ENCODE peak calls at places on chromosomes 3 and 15, in nine cellular contexts. One of them, this sample, is unnamed.

GRCh38 chr3:173745952-173746682 is 348.6 kb downstream of the NLGN1 start:
- DNase-seq in spleen: no peak
- DNase-seq in heart right ventricle: no peak
- DNase-seq in glutamatergic neuron: no peak
- DNase-seq in psoas muscle: no peak
- DNase-seq in Calu3: no peak
- DNase-seq in AG10803: peak; percentile 30
- DNase-seq in dorsolateral prefrontal cortex: no peak
- DNase-seq in PC-3: peak; percentile 46
- DNase-seq in this sample: no peak

GRCh38 chr3:168220609-168221008 is 124.9 kb upstream of the GOLIM4 start:
- DNase-seq in heart right ventricle: no peak
- DNase-seq in AG10803: no peak
- DNase-seq in spleen: no peak
- DNase-seq in dorsolateral prefrontal cortex: no peak
- DNase-seq in psoas muscle: no peak
- DNase-seq in Calu3: no peak
- DNase-seq in PC-3: peak; percentile 16
- DNase-seq in glutamatergic neuron: peak; percentile 47
- DNase-seq in this sample: no peak

GRCh38 chr3:127790580-127791183 is 31.6 kb downstream of the MGLL start:
- DNase-seq in spleen: peak; percentile 64
- DNase-seq in glutamatergic neuron: no peak
- DNase-seq in heart right ventricle: no peak
- DNase-seq in Calu3: no peak
- DNase-seq in dorsolateral prefrontal cortex: no peak
- DNase-seq in AG10803: no peak
- DNase-seq in PC-3: no peak
- DNase-seq in psoas muscle: no peak
- DNase-seq in this sample: no peak

GRCh38 chr3:165522371-165522770 is 314.9 kb downstream of the BCHE start:
- DNase-seq in dorsolateral prefrontal cortex: peak; percentile 45
- DNase-seq in psoas muscle: no peak
- DNase-seq in heart right ventricle: no peak
- DNase-seq in PC-3: no peak
- DNase-seq in spleen: no peak
- DNase-seq in glutamatergic neuron: no peak
- DNase-seq in Calu3: no peak
- DNase-seq in AG10803: no peak
- DNase-seq in this sample: no peak

GRCh38 chr15:31782016-31782783 is 248.1 kb upstream of the CHRNA7 start:
- DNase-seq in glutamatergic neuron: no peak
- DNase-seq in AG10803: no peak
- DNase-seq in psoas muscle: no peak
- DNase-seq in Calu3: no peak
- DNase-seq in PC-3: no peak
- DNase-seq in spleen: no peak
- DNase-seq in heart right ventricle: no peak
- DNase-seq in dorsolateral prefrontal cortex: no peak
- DNase-seq in this sample: no peak

GRCh38 chr3:188646592-188646991 is 492.6 kb downstream of the LPP start:
- DNase-seq in dorsolateral prefrontal cortex: no peak
- DNase-seq in spleen: no peak
- DNase-seq in heart right ventricle: no peak
- DNase-seq in Calu3: no peak
- DNase-seq in psoas muscle: no peak
- DNase-seq in PC-3: peak; percentile 51
- DNase-seq in glutamatergic neuron: no peak
- DNase-seq in AG10803: no peak
- DNase-seq in this sample: no peak

GRCh38 chr3:86880066-86880465 is 110.9 kb downstream of the VGLL3 start:
- DNase-seq in Calu3: no peak
- DNase-seq in AG10803: no peak
- DNase-seq in heart right ventricle: no peak
- DNase-seq in psoas muscle: no peak
- DNase-seq in PC-3: no peak
- DNase-seq in dorsolateral prefrontal cortex: no peak
- DNase-seq in glutamatergic neuron: no peak
- DNase-seq in spleen: no peak
- DNase-seq in this sample: no peak

GRCh38 chr15:70399204-70399603 is 301.5 kb upstream of the TLE3 start:
- DNase-seq in Calu3: no peak
- DNase-seq in AG10803: no peak
- DNase-seq in psoas muscle: no peak
- DNase-seq in PC-3: no peak
- DNase-seq in heart right ventricle: no peak
- DNase-seq in glutamatergic neuron: no peak
- DNase-seq in dorsolateral prefrontal cortex: no peak
- DNase-seq in spleen: no peak
- DNase-seq in this sample: no peak

GRCh38 chr3:82883072-82883471 is 1121.6 kb upstream of the GBE1 start:
- DNase-seq in Calu3: no peak
- DNase-seq in glutamatergic neuron: no peak
- DNase-seq in dorsolateral prefrontal cortex: no peak
- DNase-seq in spleen: no peak
- DNase-seq in heart right ventricle: no peak
- DNase-seq in psoas muscle: no peak
- DNase-seq in PC-3: no peak
- DNase-seq in AG10803: no peak
- DNase-seq in this sample: no peak

GRCh38 chr3:181454451-181455027 is 257.2 kb upstream of the SOX2 start:
- DNase-seq in dorsolateral prefrontal cortex: no peak
- DNase-seq in heart right ventricle: no peak
- DNase-seq in AG10803: no peak
- DNase-seq in glutamatergic neuron: no peak
- DNase-seq in PC-3: no peak
- DNase-seq in Calu3: no peak
- DNase-seq in spleen: no peak
- DNase-seq in psoas muscle: no peak
- DNase-seq in this sample: no peak

GRCh38 chr3:197540961-197541377 is 14.8 kb downstream of the BDH1 start:
- DNase-seq in psoas muscle: no peak
- DNase-seq in PC-3: peak; percentile 80
- DNase-seq in dorsolateral prefrontal cortex: no peak
- DNase-seq in glutamatergic neuron: no peak
- DNase-seq in AG10803: no peak
- DNase-seq in spleen: no peak
- DNase-seq in heart right ventricle: no peak
- DNase-seq in Calu3: peak; percentile 75
- DNase-seq in this sample: no peak

GRCh38 chr3:54696313-54696712 is 231.5 kb downstream of the LRTM1 start:
- DNase-seq in AG10803: no peak
- DNase-seq in dorsolateral prefrontal cortex: no peak
- DNase-seq in PC-3: peak; percentile 55
- DNase-seq in psoas muscle: no peak
- DNase-seq in glutamatergic neuron: no peak
- DNase-seq in Calu3: no peak
- DNase-seq in heart right ventricle: no peak
- DNase-seq in spleen: no peak
- DNase-seq in this sample: no peak

GRCh38 chr3:113136071-113136470 is 75.3 kb upstream of the BOC start:
- DNase-seq in PC-3: peak; percentile 60
- DNase-seq in Calu3: no peak
- DNase-seq in psoas muscle: no peak
- DNase-seq in AG10803: peak; percentile 49
- DNase-seq in spleen: no peak
- DNase-seq in dorsolateral prefrontal cortex: no peak
- DNase-seq in glutamatergic neuron: no peak
- DNase-seq in heart right ventricle: no peak
- DNase-seq in this sample: no peak

GRCh38 chr15:95883064-95883463 is 447.4 kb upstream of the NR2F2 start:
- DNase-seq in AG10803: no peak
- DNase-seq in heart right ventricle: no peak
- DNase-seq in PC-3: no peak
- DNase-seq in dorsolateral prefrontal cortex: no peak
- DNase-seq in spleen: peak; percentile 56
- DNase-seq in glutamatergic neuron: no peak
- DNase-seq in psoas muscle: no peak
- DNase-seq in Calu3: no peak
- DNase-seq in this sample: no peak

GRCh38 chr15:93289951-93290350 is 200.9 kb upstream of the RGMA start:
- DNase-seq in dorsolateral prefrontal cortex: no peak
- DNase-seq in spleen: no peak
- DNase-seq in AG10803: no peak
- DNase-seq in psoas muscle: no peak
- DNase-seq in glutamatergic neuron: no peak
- DNase-seq in heart right ventricle: no peak
- DNase-seq in Calu3: no peak
- DNase-seq in PC-3: no peak
- DNase-seq in this sample: no peak

GRCh38 chr3:10814623-10815022 is 1.4 kb upstream of the SLC6A11 start:
- DNase-seq in Calu3: no peak
- DNase-seq in PC-3: no peak
- DNase-seq in glutamatergic neuron: no peak
- DNase-seq in AG10803: no peak
- DNase-seq in dorsolateral prefrontal cortex: no peak
- DNase-seq in heart right ventricle: no peak
- DNase-seq in spleen: no peak
- DNase-seq in psoas muscle: no peak
- DNase-seq in this sample: no peak

GRCh38 chr3:4763604-4764247 is 215.5 kb upstream of the BHLHE40 start:
- DNase-seq in PC-3: no peak
- DNase-seq in AG10803: no peak
- DNase-seq in heart right ventricle: no peak
- DNase-seq in dorsolateral prefrontal cortex: no peak
- DNase-seq in spleen: no peak
- DNase-seq in psoas muscle: no peak
- DNase-seq in Calu3: no peak
- DNase-seq in glutamatergic neuron: no peak
- DNase-seq in this sample: no peak

DNA sequence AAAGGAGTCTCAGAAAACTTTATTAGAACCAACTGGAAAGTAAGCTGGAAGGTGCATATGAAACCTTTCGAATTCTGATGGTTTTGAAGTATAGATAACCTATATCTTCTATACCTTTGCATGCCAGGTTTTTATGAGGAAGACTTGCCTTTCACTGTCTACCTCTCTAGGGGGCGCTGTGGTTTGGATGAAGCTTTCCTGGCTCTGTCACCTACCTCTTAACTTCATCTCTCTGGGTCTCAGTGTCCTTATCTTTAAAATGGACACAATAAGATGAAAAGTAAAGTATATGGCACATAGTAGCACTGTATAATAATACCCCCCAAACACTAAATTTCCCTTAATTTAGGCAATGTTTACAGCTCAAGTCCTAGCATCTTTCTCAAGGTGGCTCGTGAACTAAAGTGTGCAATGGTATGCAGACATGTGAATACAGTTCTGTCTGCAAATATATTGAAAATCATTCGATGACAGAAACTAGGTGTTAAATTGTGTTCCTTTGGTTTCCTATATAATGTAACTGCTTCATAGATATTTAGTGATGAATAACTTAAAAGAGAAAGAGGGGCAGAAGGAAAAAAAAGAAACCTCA is 314.3 kb downstream of the CHST2 start:
- DNase-seq in PC-3: peak; percentile 26
- DNase-seq in heart right ventricle: no peak
- DNase-seq in Calu3: peak; percentile 45
- DNase-seq in psoas muscle: no peak
- DNase-seq in AG10803: no peak
- DNase-seq in spleen: no peak
- DNase-seq in glutamatergic neuron: no peak
- DNase-seq in dorsolateral prefrontal cortex: no peak
- DNase-seq in this sample: no peak
- TF ChIP-seq CTCF in PC-3: peak; percentile 65
- TF ChIP-seq CTCF in heart right ventricle: peak; percentile 46
- TF ChIP-seq CTCF in Calu3: peak; percentile 45
- TF ChIP-seq CTCF in psoas muscle: peak; percentile 9
- TF ChIP-seq CTCF in AG10803: peak; percentile 41
- TF ChIP-seq CTCF in spleen: peak; percentile 25
- TF ChIP-seq CTCF in glutamatergic neuron: peak; percentile 45
- TF ChIP-seq CTCF in dorsolateral prefrontal cortex: no peak
- TF ChIP-seq CTCF in this sample: no peak

GRCh38 chr3:192825657-192826200 is 91.9 kb downstream of the MB21D2 start:
- DNase-seq in heart right ventricle: no peak
- DNase-seq in dorsolateral prefrontal cortex: no peak
- DNase-seq in AG10803: peak; percentile 70
- DNase-seq in psoas muscle: no peak
- DNase-seq in glutamatergic neuron: no peak
- DNase-seq in spleen: no peak
- DNase-seq in Calu3: peak; percentile 51
- DNase-seq in PC-3: no peak
- DNase-seq in this sample: no peak
- TF ChIP-seq CTCF in heart right ventricle: no peak
- TF ChIP-seq CTCF in dorsolateral prefrontal cortex: no peak
- TF ChIP-seq CTCF in AG10803: peak; percentile 33
- TF ChIP-seq CTCF in psoas muscle: peak; percentile 8
- TF ChIP-seq CTCF in glutamatergic neuron: no peak
- TF ChIP-seq CTCF in spleen: no peak
- TF ChIP-seq CTCF in Calu3: no peak
- TF ChIP-seq CTCF in PC-3: peak; percentile 30
- TF ChIP-seq CTCF in this sample: no peak

DNA sequence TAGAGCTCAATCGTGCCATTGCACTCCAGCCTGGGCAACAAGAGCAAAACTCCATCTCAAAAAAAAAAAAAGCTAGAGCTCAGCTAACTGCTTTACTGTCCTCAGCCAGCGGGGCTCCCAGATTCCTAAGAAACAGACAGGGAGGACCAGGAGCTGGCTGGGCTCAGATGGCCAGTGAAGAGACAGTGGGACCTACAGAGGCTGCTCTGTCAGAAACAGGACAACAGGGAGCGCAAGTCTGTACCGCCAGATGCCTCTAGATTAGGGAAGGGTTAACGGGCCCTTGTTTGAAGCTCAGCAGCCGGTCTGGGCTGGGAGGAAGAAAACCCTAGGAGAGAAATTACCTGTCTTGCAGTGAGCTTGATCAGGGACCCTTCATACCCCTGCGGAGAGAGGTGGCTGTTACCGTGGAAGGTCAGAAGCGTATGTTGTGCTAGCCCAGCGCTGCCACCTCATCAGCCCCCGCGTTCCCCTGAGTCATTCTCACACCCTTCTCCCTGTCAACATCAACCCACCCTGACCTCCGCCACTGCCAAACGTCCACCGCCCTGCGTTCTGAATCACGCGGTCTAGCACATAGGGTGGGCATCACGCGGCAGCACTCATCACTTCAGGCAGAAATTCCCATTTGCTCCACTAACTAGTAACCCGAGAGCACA is 25.3 kb downstream of the RBPMS2 start:
- DNase-seq in dorsolateral prefrontal cortex: no peak
- DNase-seq in PC-3: no peak
- DNase-seq in glutamatergic neuron: peak; percentile 43
- DNase-seq in psoas muscle: no peak
- DNase-seq in heart right ventricle: no peak
- DNase-seq in spleen: no peak
- DNase-seq in AG10803: peak; percentile 12
- DNase-seq in Calu3: no peak
- DNase-seq in this sample: no peak
- TF ChIP-seq CTCF in dorsolateral prefrontal cortex: no peak
- TF ChIP-seq CTCF in PC-3: no peak
- TF ChIP-seq CTCF in glutamatergic neuron: no peak
- TF ChIP-seq CTCF in psoas muscle: no peak
- TF ChIP-seq CTCF in heart right ventricle: peak; percentile 39
- TF ChIP-seq CTCF in spleen: no peak
- TF ChIP-seq CTCF in AG10803: peak; percentile 23
- TF ChIP-seq CTCF in Calu3: no peak
- TF ChIP-seq CTCF in this sample: no peak

DNA sequence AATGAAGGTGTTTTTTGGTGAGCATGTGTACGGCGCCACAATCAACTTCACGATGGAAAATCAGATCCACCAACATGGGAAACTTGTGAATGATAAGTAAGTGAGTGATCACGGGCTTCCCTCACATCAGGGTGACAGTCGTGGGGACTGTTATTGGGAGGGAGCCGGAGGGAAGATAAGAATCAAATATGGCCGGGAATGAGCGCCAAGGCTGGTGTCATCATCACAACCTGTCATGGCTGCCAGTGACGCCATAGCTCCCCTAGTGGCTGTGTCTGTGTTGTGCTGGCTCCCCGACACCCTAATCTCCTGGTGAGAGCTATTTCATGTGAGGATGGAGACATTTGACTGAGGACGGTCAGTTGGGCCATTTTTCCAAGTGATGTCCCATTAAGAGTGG is 168.5 kb downstream of the SV2B start:
- DNase-seq in Calu3: no peak
- DNase-seq in AG10803: no peak
- DNase-seq in dorsolateral prefrontal cortex: no peak
- DNase-seq in heart right ventricle: no peak
- DNase-seq in PC-3: no peak
- DNase-seq in glutamatergic neuron: peak; percentile 38
- DNase-seq in spleen: no peak
- DNase-seq in psoas muscle: no peak
- DNase-seq in this sample: no peak
- TF ChIP-seq CTCF in Calu3: no peak
- TF ChIP-seq CTCF in AG10803: peak; percentile 32
- TF ChIP-seq CTCF in dorsolateral prefrontal cortex: no peak
- TF ChIP-seq CTCF in heart right ventricle: no peak
- TF ChIP-seq CTCF in PC-3: peak; percentile 44
- TF ChIP-seq CTCF in glutamatergic neuron: peak; percentile 56
- TF ChIP-seq CTCF in spleen: no peak
- TF ChIP-seq CTCF in psoas muscle: no peak
- TF ChIP-seq CTCF in this sample: no peak

This sample was measured in activated B cell treated with CpG ODN at 0.5 μM for 24 hours.